ENCODE peak calls at places on chromosomes 2 and 18, in four cellular contexts. P is AML-193; Q is GM23338; S is activated T-helper 9 cell treated with anti-CD3 and anti-CD28 coated beads, Interleukin-2, amount 50 U/mL, for 16 hours. A is an unnamed sample.

GRCh38 chr2:152134488-152135280 is 35.8 kb upstream of the CACNB4 start:
- DNase-seq in Q (peak), S (no peak), P (no peak), A (peak)

GRCh38 chr18:60452424-60452823 is 79.8 kb upstream of the MC4R start:
- DNase-seq in S (no peak), P (no peak), Q (no peak), A (no peak)

GRCh38 chr18:45026162-45026561 is 345.5 kb downstream of the SETBP1 start:
- DNase-seq in Q (no peak), P (no peak), S (no peak), A (no peak)

GRCh38 chr2:122531803-122532344 is 776.4 kb downstream of the TSN start:
- DNase-seq in Q (peak), S (no peak), P (no peak), A (no peak)

GRCh38 chr2:42944744-42945415 is 152.5 kb upstream of the HAAO start:
- DNase-seq in S (no peak), Q (peak), P (no peak), A (no peak)

GRCh38 chr2:142777742-142778141 is 99.7 kb upstream of the KYNU start:
- DNase-seq in P (no peak), Q (peak), S (no peak), A (no peak)

GRCh38 chr2:33372940-33373553 is 103.4 kb upstream of the RASGRP3 start:
- DNase-seq in Q (peak), S (no peak), P (peak), A (no peak)

GRCh38 chr2:86352137-86352931 is 14.9 kb upstream of the REEP1 start:
- DNase-seq in Q (no peak), P (no peak), S (no peak), A (no peak)

GRCh38 chr2:100802076-100802475 is 17.9 kb upstream of the NPAS2 start:
- DNase-seq in P (no peak), S (no peak), Q (no peak), A (no peak)

GRCh38 chr18:3360211-3360610 is 89.8 kb upstream of the TGIF1 start:
- DNase-seq in Q (peak), P (no peak), S (no peak), A (no peak)

GRCh38 chr2:41936751-41937463 is 110.9 kb upstream of the PKDCC start:
- DNase-seq in P (no peak), S (no peak), Q (no peak), A (no peak)

GRCh38 chr2:142983174-142983573 is 105.7 kb downstream of the KYNU start:
- DNase-seq in S (no peak), P (no peak), Q (no peak), A (no peak)

GRCh38 chr2:237200462-237200861 is 114.8 kb downstream of the COPS8 start:
- DNase-seq in S (no peak), P (no peak), Q (no peak), A (peak)

GRCh38 chr18:32339062-32339461 is 131.6 kb downstream of the GAREM1 start:
- DNase-seq in Q (no peak), S (no peak), P (no peak), A (no peak)

GRCh38 chr2:227285741-227286140 is 39.3 kb upstream of the MFF start:
- DNase-seq in Q (no peak), P (no peak), S (no peak), A (no peak)

GRCh38 chr2:160836755-160837154 is 323.5 kb upstream of the TANK start:
- DNase-seq in S (no peak), Q (no peak), P (no peak), A (no peak)

GRCh38 chr2:207621640-207622039 is 3.6 kb downstream of the METTL21A start:
- DNase-seq in P (no peak), S (no peak), Q (no peak), A (no peak)

GRCh38 chr2:8642332-8643078 is 39.4 kb upstream of the ID2 start:
- DNase-seq in S (no peak), P (no peak), Q (peak), A (no peak)

GRCh38 chr2:207625014-207625755 is at the start of gene METTL21A:
- DNase-seq in P (peak), Q (peak), S (peak), A (peak)

GRCh38 chr2:30368258-30368657 is 78.8 kb upstream of the LCLAT1 start:
- DNase-seq in S (no peak), Q (no peak), P (no peak), A (no peak)

GRCh38 chr2:152715854-152716428 is 1.3 kb downstream of the PRPF40A start:
- DNase-seq in Q (peak), P (peak), S (no peak), A (no peak)

GRCh38 chr2:24859968-24860600 is 60.0 kb downstream of the ADCY3 start:
- DNase-seq in P (no peak), S (no peak), Q (no peak), A (no peak)

GRCh38 chr2:151630372-151630771 is 103.9 kb downstream of the NEB start:
- DNase-seq in P (no peak), Q (no peak), S (no peak), A (no peak)

A was measured in stimulated activated effector memory CD8-positive, alpha-beta T cell treated with anti-CD3 and anti-CD28 coated beads, Interleukin-12 subunit alpha, Interleukin-12 subunit beta, amount 100 ng/mL, for 72 hours.